ENCODE peak calls at places on chromosome 12, in four cellular contexts. N, T, S and C are unnamed samples.

GRCh38 chr12:91180577-91180976 is 2.0 kb downstream of the DCN start:
- DNase-seq in S (no peak), T (no peak), N (no peak), C (peak)

GRCh38 chr12:56029166-56029519 is 8.3 kb downstream of the IKZF4 start:
- DNase-seq in T (no peak), S (no peak), N (no peak), C (peak)

GRCh38 chr12:62466018-62466595 is 519 bp upstream of the MON2 start:
- DNase-seq in T (no peak), N (no peak), S (peak), C (peak)

GRCh38 chr12:124609041-124609984 is 41.9 kb upstream of the NCOR2 start:
- DNase-seq in T (no peak), S (peak), N (no peak), C (peak)

GRCh38 chr12:481422-481821 is 21.7 kb downstream of the B4GALNT3 start:
- DNase-seq in S (peak), N (no peak), T (no peak), C (peak)

GRCh38 chr12:124653169-124653931 is 85.9 kb upstream of the NCOR2 start:
- DNase-seq in T (no peak), N (no peak), S (no peak), C (peak)

GRCh38 chr12:66200110-66200509 is 11.1 kb downstream of the IRAK3 start:
- DNase-seq in T (no peak), N (no peak), S (no peak), C (no peak)

GRCh38 chr12:109482894-109483293 is 5.5 kb downstream of the UBE3B start:
- DNase-seq in N (no peak), S (no peak), T (no peak), C (no peak)

GRCh38 chr12:13218641-13219040 is 22.1 kb downstream of the EMP1 start:
- DNase-seq in N (no peak), T (no peak), S (no peak), C (no peak)

DNA sequence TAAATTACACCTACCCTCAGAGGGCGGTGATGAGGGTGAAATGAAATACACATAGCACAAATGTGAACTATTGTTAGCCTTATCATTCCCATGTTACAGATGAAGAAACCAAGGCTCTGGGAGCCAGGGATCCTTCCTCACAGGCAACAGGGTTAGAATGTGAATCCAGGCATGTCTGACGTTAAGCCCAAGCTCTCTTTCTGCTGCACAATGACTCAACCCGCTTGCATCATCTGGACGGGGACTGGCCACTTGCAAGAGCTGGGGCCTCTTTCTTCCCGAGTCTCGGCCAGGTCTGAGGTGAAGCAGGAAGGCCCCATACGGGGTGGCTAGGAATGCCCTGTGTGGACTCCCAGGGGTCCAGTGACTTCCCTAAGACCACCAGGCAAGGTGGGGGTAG is 105.2 kb downstream of the RBM19 start:
- DNase-seq in S (peak), T (no peak), N (no peak), C (peak)
- H2BK120ac ChIP-seq in S (peak), T (peak), N (no peak), C (peak)

DNA sequence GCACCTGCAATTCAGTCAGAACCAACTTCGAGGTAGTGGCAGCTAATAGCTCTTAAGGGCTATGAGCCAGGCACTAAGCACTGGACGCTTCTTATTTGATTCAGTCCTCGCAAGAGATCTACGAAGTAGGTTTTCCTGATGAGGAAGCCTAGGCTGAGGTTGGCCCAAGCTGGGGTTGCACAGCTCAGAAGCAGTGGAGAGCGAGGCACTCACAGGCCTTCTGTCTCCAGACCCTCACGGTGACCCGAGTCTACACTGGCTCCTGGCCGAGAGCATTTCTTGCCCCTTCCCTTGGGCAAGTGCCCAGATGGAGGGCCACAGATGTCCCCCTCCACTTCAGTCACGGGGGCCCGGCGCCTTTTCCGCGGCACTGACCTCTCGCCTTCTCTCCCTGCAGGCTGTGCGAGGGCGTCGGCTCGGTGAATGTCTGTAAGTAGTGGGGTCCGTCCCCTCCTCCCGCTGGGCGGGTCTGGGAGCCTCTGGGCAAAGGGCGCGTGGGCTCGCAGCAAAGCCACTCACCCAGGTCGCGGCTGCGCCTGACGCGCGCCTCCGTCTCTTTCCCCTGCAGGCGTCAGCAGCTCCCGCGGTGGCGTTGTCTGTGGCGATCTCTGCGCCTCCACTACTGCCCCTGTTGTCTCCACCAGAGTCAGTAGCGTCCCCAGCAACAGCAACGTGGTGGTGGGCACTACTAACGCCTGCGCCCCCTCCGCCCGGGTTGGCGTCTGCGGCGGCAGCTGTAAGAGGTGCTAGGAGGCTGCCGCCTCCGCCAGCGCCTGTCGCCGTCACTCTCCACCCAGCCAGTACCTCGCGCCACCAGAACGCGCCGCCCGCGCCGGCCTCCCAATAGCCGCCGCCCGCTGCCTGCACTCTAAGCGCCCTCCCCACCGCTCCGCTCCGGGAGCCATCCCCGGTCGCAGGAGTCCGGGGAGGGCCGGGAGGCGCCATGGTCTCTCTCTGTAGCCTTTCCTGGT is 13.1 kb downstream of the KRT83 start:
- DNase-seq in T (peak), N (peak), S (peak), C (peak)
- H2AFZ ChIP-seq in T (peak), N (peak), S (no peak), C (peak)

DNA sequence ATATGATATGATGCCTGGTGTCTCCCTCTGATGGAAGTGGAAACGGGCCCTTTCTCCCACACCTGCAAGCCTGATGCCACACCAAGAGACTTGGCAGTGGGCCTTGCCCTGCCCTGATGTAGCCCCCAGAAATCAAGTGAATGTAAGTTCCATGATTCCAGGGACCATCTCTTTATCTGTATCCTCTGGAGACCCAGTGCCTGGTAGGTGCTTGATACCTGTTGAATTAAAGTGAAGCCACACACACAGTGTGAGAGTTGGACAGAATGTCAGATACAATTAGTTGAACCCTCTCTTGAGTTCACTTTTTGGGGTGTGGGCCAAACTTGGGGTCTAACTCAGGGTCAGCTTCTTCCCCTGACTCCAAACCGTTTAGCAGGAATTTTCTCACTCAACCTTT is 4.8 kb upstream of the RAB35 start:
- DNase-seq in T (no peak), S (no peak), N (no peak), C (no peak)
- H2BK120ac ChIP-seq in T (no peak), S (no peak), N (no peak), C (peak)

GRCh38 chr12:11014234-11014633 is 8.2 kb downstream of the TAS2R19 start:
- DNase-seq in T (no peak), S (no peak), N (no peak), C (peak)
- H2AFZ ChIP-seq in T (no peak), S (no peak), N (no peak), C (no peak)

GRCh38 chr12:98253641-98254040 is 261.7 kb upstream of the TMPO start:
- DNase-seq in T (no peak), S (no peak), N (no peak), C (no peak)
- H2BK120ac ChIP-seq in T (no peak), S (no peak), N (no peak), C (no peak)

GRCh38 chr12:94725375-94726168 is 75.2 kb upstream of the TMCC3 start:
- DNase-seq in N (no peak), S (peak), T (no peak), C (peak)
- H2AFZ ChIP-seq in N (no peak), S (no peak), T (peak), C (no peak)

DNA sequence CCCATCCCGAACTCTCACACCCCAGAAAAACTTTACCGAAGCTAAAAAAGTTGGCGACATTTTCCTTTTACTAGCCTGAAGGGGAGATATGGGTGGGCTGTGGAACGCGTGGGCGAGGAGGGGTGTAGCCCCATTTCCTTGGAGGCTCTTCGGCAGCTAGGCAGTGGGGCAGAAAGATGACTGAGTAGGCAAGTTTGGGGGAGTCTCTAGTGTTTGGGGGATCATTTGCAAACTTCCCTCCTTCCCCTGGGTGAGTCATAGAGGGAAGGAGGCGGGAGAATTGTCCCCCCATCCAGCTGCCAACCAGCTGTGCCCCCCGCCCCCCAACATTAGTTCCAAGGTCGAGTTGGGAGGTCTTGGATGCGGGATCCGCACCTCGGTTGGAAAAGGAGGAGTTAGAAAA is 2.3 kb downstream of the GLI1 start:
- DNase-seq in N (peak), S (no peak), T (no peak), C (peak)
- H2BK120ac ChIP-seq in N (no peak), S (no peak), T (no peak), C (peak)

GRCh38 chr12:29216266-29216665 is 67.2 kb downstream of the FAR2 start:
- DNase-seq in S (no peak), T (no peak), N (no peak), C (no peak)
- H2AFZ ChIP-seq in S (no peak), T (no peak), N (no peak), C (no peak)

DNA sequence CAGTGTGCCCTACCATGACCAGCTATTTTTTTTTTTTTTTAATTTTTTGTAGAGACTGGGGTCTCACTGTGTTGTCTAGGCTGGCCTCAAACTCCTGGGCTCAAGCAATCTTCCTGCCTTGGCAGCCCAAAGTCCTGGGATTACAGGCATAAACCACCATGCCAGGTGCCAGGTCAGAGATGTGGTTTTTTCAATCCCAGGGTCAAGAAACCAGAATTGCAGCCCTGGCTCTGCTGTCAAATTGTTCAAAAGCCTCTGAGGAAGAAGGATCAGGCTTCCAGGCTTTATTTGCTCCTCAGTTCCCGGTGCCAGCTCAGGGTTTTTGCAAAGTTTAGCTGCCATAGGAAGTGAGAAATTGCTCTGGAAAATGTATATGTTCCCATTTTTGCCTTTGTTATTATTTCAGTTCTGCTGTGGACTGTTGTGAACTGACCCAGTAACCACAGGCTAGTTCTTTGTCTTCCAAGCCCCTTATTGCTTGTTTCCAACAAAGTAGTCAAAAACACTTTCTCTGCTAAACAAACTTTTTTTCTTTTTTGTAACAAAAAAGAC is 28.7 kb downstream of the WNT5B start:
- DNase-seq in N (no peak), S (no peak), T (no peak), C (no peak)
- H2BK120ac ChIP-seq in N (no peak), S (no peak), T (no peak), C (no peak)

DNA sequence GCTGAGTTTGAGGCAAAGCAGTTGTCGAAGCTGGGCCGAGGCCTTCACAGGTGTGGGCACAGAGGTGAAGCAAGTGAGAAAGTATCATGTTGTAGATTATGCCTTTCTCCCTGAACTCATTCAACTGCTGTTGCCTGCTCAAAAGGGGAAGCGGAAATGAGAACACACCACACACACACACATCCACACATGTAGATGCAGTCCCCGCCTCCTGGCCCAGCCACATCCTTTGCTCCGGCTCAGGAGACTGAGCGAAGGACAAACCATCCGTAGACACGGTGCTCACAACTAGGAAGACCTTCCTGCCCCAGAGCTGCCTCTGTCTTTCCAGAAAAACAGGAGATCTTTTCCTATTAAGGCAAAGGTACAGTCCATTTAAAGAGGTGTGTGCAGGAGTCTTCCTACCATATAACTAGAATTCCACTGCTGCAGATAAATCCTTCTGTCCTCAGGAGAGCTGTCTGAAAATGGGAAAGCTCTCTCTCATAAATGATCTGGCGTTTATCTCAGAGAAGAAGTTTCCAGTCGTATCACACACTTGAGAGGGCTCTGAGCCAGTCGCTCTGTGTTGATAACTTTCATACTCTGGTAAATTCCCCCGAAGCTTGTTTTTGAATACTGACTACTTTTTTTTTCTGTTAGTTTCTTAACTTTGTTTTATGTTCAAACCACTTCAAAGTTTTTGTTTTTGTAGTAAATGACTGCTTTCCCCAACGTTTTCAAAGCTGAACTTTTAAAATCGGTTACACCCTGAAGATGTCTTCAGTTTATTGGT is at the start of gene TESPA1:
- DNase-seq in S (no peak), N (no peak), T (no peak), C (no peak)
- H2AFZ ChIP-seq in S (no peak), N (no peak), T (no peak), C (no peak)